ENCODE peak calls at places on chromosomes 12 and 14, in six cellular contexts. K, F, Y, G, D and M are unnamed samples.

GRCh38 chr14:77985235-77985634 is 184.9 kb upstream of the NRXN3 start:
- DNase-seq in D (no peak), K (no peak), Y (no peak), F (no peak), G (peak; percentile 26), M (no peak)

GRCh38 chr12:87368259-87368658 is 660.9 kb downstream of the C12orf50 start:
- DNase-seq in D (peak; percentile 13), K (no peak), Y (no peak), G (no peak), F (no peak), M (no peak)

GRCh38 chr12:124646385-124647230 is 79.2 kb upstream of the NCOR2 start:
- DNase-seq in K (no peak), D (no peak), F (peak; percentile 64), Y (no peak), G (no peak), M (no peak)

GRCh38 chr14:76015668-76016067 is 30.1 kb downstream of the IFT43 start:
- DNase-seq in Y (no peak), G (no peak), D (no peak), K (no peak), F (no peak), M (no peak)

GRCh38 chr12:86741531-86741930 is 485.3 kb upstream of the MGAT4C start:
- DNase-seq in Y (no peak), D (no peak), G (no peak), K (no peak), F (no peak), M (no peak)

GRCh38 chr12:76680940-76681339 is 83.0 kb upstream of the ZDHHC17 start:
- DNase-seq in D (no peak), Y (no peak), K (no peak), G (no peak), F (no peak), M (no peak)

GRCh38 chr12:116392061-116392460 is 114.6 kb upstream of the MED13L start:
- DNase-seq in F (no peak), Y (no peak), K (no peak), G (no peak), D (no peak), M (no peak)

GRCh38 chr12:117528538-117528937 is 167.1 kb upstream of the NOS1 start:
- DNase-seq in Y (no peak), G (no peak), F (no peak), K (no peak), D (no peak), M (no peak)

GRCh38 chr14:68851078-68851477 is 58.2 kb upstream of the ZFP36L1 start:
- DNase-seq in Y (no peak), G (no peak), F (no peak), D (no peak), K (no peak), M (no peak)

GRCh38 chr14:94523265-94523664 is 14.0 kb upstream of the SERPINA12 start:
- DNase-seq in D (no peak), K (no peak), G (no peak), F (no peak), Y (no peak), M (no peak)

DNA sequence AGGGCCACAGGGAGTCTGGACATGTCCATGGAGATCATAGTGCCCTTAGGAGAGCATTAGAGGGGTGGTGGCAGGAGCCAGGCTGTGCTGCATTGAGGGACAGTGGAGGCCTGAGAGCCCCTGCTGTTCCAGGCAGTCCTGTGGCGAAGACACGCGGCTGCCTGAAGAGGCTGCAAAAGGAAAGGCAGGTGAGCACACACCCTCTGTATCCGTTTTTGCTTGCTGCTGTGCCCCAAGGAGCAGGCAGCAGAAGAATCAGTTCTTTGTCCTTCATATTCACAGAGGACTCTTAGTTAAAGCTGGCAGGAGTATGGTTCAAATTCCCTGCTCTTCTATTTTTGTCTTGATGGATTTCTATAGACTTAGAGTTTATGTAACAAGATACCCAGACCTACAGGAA is 4.5 kb downstream of the SLC35E3 start:
- DNase-seq in D (no peak), K (no peak), Y (no peak), F (no peak), G (peak; percentile 19), M (no peak)
- H3K27ac ChIP-seq in D (no peak overlapping the region), K (no peak overlapping the region), Y (no peak overlapping the region), F (peak overlapping the region; percentile 14), G (peak overlapping the region; percentile 47), M (no peak overlapping the region)

GRCh38 chr14:22852940-22853767 is 16.8 kb downstream of the MMP14 start:
- DNase-seq in G (peak; percentile 78), Y (peak; percentile 82), F (peak; percentile 70), K (peak; percentile 93), D (peak; percentile 87), M (peak; percentile 96)

GRCh38 chr14:22848391-22849164 is 12.2 kb downstream of the MMP14 start:
- DNase-seq in G (peak; percentile 3), D (no peak), Y (no peak), F (peak; percentile 48), K (peak; percentile 92), M (peak; percentile 56)

GRCh38 chr14:22852599-22852939 is 16.2 kb downstream of the MMP14 start:
- DNase-seq in Y (no peak), G (no peak), K (no peak), F (no peak), D (peak; percentile 95), M (no peak)

GRCh38 chr14:22849212-22849819 is 12.9 kb downstream of the MMP14 start:
- DNase-seq in K (peak; percentile 89), Y (peak; percentile 49), F (peak; percentile 24), G (peak; percentile 53), D (no peak), M (peak; percentile 29)

DNA sequence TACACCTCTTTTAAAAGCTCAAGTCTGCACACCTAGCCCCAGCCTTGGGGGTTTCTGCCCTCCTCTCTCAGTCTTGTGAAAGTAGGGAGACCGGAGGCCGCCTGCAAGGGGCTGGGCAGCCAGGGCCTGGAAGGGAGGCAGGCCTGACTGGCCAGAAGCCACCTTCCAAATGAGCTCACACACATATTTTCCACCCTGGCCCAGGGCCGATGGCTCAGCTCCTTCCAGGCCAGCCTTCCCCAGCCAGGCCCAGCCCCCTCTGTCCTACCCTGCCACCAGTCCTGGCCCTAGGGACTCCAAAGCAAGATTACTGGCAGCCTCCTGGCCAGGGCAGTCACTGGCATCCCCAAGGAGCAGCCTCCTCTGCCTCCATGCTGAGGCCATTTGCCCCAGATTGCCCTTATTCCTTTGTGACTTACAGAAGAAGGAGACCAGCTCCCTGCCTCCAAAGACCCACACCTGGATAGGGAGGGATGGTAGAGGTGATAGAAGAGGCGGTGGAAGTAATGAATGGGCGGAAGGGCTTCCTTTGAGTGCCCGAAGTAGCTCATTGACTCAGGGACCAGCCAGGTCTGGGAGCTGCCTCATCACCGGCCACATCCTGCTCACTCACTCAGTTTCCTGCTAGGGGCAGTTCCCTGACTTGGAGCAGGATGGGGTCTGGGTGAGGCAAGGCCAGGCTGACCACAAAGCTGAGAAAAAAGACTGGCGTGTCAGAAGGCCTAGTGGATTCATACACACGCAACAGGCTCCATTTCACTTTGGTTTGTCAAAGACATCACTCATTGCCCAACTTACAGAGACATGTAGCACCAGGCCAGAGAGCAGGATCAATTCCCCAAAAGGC is 14.8 kb downstream of the MMP14 start:
- DNase-seq in F (peak; percentile 35), G (peak; percentile 69), D (no peak), Y (peak; percentile 76), K (peak; percentile 98), M (peak; percentile 72)
- H3K27ac ChIP-seq in F (peak overlapping the region; percentile 48), G (no peak overlapping the region), D (peak overlapping the region; percentile 37), Y (peak overlapping the region; percentile 67), K (peak overlapping the region; percentile 90), M (peak overlapping the region; percentile 83)

DNA sequence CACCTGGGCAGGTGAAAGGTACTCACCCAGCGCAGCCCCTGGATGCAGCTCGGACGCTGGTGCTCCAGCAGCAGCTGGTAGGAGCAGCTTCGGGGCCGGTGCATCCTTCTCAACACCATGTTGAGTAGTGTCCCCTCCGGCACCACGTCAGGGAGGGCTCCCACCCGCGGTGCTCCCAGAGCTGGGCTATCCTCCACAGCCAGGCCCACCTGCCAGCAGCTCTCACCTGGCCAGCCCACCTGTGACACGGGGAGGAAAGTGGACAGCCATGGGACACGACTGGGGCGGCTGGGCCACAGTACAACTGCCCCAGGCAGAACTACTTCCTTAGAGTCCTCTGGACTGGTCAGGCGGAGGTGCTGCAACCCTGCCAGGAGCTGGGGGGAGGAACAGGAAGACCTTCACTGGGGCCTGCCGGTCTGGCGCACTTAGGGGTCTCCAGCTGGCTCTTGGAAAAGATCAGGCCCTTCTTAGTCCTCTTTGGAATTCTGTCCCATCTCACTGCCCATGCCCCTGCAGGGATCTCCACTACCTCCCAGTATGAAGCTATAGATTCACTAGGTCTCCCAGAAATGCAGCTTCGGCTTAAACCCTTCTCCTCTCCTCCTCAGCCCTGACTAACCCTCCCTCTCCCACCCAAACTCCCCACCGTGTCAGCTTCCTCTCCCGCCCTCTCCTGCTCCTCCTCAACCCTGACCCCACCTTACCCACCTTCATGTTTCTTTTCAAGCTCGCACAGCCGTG is 668 bp downstream of the RAPGEF3 start:
- DNase-seq in D (no peak), G (peak; percentile 55), Y (no peak), K (no peak), F (no peak), M (peak; percentile 14)
- H3K27ac ChIP-seq in D (no peak overlapping the region), G (peak overlapping the region; percentile 99), Y (peak overlapping the region; percentile 76), K (peak overlapping the region; percentile 83), F (peak overlapping the region; percentile 99), M (peak overlapping the region; percentile 78)

GRCh38 chr14:71022939-71023338 is 115.7 kb downstream of the PCNX1 start:
- DNase-seq in K (no peak), D (no peak), Y (no peak), F (no peak), G (no peak), M (no peak)

GRCh38 chr14:71022015-71022919 is 115.0 kb downstream of the PCNX1 start:
- DNase-seq in F (no peak), Y (no peak), D (no peak), G (no peak), K (no peak), M (no peak)

DNA sequence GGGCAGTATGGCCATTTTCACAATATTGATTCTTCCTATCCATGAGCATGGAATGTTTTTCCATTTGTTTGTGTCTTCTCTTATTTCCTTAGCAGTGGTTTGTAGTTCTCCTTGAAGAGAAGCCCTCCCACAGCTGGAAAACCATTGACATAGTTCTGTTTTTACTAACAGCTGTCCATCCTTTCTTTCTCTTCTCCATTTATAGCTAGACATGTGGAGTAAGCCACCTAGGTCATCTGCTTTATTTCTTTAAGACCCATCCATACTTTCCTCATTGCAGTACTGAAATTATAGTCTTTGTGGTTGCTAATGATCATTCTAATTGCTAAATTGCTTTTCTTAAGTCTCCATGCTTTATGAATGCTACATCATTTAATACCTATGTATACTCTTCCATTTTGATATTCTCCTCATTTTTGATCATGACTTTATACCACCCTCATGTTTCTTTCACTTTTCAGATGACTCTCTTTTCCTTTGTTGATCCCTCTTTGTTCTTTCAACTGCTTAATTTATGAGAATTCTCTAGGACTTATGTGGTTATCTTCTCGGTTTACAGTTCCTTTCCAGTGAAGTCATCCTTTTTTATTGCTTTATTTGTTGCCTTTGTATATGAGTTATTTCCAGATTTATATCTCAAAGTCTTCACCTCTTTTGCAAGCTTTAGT is 114.2 kb downstream of the PCNX1 start:
- DNase-seq in K (no peak), D (no peak), Y (no peak), F (no peak), G (no peak), M (no peak)
- H3K27ac ChIP-seq in K (no peak overlapping the region), D (no peak overlapping the region), Y (no peak overlapping the region), F (no peak overlapping the region), G (no peak overlapping the region), M (no peak overlapping the region)